ENCODE peak calls at places on chromosomes 7 and 10, in seven cellular contexts. U is Right ventricle myocardium superior; L is H4; E is stimulated activated CD8-positive, alpha-beta memory T cell treated with anti-CD3 and anti-CD28 coated beads, Interleukin-15, amount 100 ng/mL, for 24 hours; C is NCI-H1694; A is OCI-LY7; Z is HT1080. J is an unnamed sample.

GRCh38 chr10:114504769-114505579 is 100.7 kb upstream of the AFAP1L2 start:
- DNase-seq in Z (no peak), C (no peak), A (no peak), L (peak), E (no peak), U (no peak), J (no peak)

GRCh38 chr10:130606001-130606405 is 469.8 kb downstream of the GLRX3 start:
- DNase-seq in C (no peak), L (no peak), A (no peak), Z (no peak), U (no peak), E (no peak), J (no peak)

GRCh38 chr7:131505636-131506557 is 50.5 kb downstream of the PODXL start:
- DNase-seq in L (no peak), E (no peak), Z (no peak), U (no peak), A (no peak), C (no peak), J (no peak)

GRCh38 chr10:101558671-101559595 is 29.1 kb downstream of the POLL start:
- DNase-seq in L (no peak), C (no peak), A (no peak), Z (no peak), E (no peak), U (no peak), J (no peak)

GRCh38 chr7:139720705-139721231 is 57.0 kb downstream of the HIPK2 start:
- DNase-seq in L (no peak), Z (no peak), U (no peak), E (no peak), A (no peak), C (no peak), J (no peak)

GRCh38 chr10:118698421-118698820 is 56.3 kb downstream of the CACUL1 start:
- DNase-seq in U (no peak), E (peak), C (no peak), Z (peak), L (peak), A (no peak), J (peak)

GRCh38 chr10:71390921-71391690 is 5.6 kb upstream of the CDH23 start:
- DNase-seq in C (no peak), E (no peak), U (no peak), A (no peak), L (no peak), Z (no peak), J (no peak)

GRCh38 chr10:17383801-17384445 is 70.5 kb downstream of the ST8SIA6 start:
- DNase-seq in U (no peak), A (no peak), C (no peak), E (no peak), L (no peak), Z (no peak), J (no peak)

GRCh38 chr7:84188811-84189405 is 5.7 kb downstream of the SEMA3A start:
- DNase-seq in C (peak), L (peak), Z (no peak), A (no peak), E (no peak), U (no peak), J (peak)

GRCh38 chr7:39880556-39880955 is 69.5 kb upstream of the CDK13 start:
- DNase-seq in Z (no peak), L (no peak), E (no peak), U (no peak), C (no peak), A (no peak), J (no peak)

GRCh38 chr10:131775444-131775832 is 125.4 kb upstream of the PPP2R2D start:
- DNase-seq in E (no peak), A (no peak), U (no peak), L (no peak), C (no peak), Z (no peak), J (no peak)

GRCh38 chr7:29345590-29345989 is 151.0 kb downstream of the CHN2 start:
- DNase-seq in U (peak), C (no peak), Z (no peak), E (no peak), L (peak), A (no peak), J (peak)